ENCODE peak calls at places on chromosomes 4 and X, in nine cellular contexts. A is neural crest cell, D is ovary, J is Calu3, T is kidney, R is body of pancreas, H is HCT116, W is Peyer's patch, L is progenitor cell of endocrine pancreas. S is an unnamed sample.

GRCh38 chr4:163166041-163166579 is 580 bp downstream of the NAF1 start:
- DNase-seq in R (peak), T (peak), W (peak), L (peak), A (peak), J (peak), D (peak), H (no peak), S (peak)

GRCh38 chr4:38605181-38605764 is 58.7 kb upstream of the KLF3 start:
- DNase-seq in H (no peak), D (no peak), R (no peak), A (no peak), J (no peak), L (no peak), T (no peak), W (no peak), S (no peak)

GRCh38 chr4:152935661-152936445 is at the start of gene FHDC1:
- DNase-seq in W (no peak), L (peak), R (peak), H (peak), J (peak), A (peak), D (no peak), T (peak), S (no peak)

GRCh38 chr4:38080061-38080531 is 119.9 kb downstream of the PTTG2 start:
- DNase-seq in R (no peak), D (no peak), H (no peak), T (no peak), L (no peak), A (no peak), W (no peak), J (no peak), S (no peak)

GRCh38 chr4:189305500-189305899 is 635.2 kb upstream of the FRG1 start:
- DNase-seq in D (no peak), H (no peak), W (no peak), A (no peak), T (no peak), L (no peak), J (no peak), R (no peak), S (no peak)

GRCh38 chr4:19735012-19735411 is 516.7 kb upstream of the SLIT2 start:
- DNase-seq in R (no peak), L (no peak), J (no peak), W (no peak), A (no peak), D (no peak), H (no peak), T (no peak), S (no peak)

GRCh38 chr4:108772402-108772801 is 9.5 kb upstream of the ETNPPL start:
- DNase-seq in J (no peak), D (no peak), L (no peak), W (no peak), T (no peak), R (no peak), A (no peak), H (no peak), S (no peak)

GRCh38 chr4:6343950-6344408 is 74.3 kb downstream of the WFS1 start:
- DNase-seq in J (peak), W (no peak), H (peak), T (peak), D (no peak), A (no peak), R (peak), L (no peak), S (no peak)

GRCh38 chrX:55143621-55144020 is 54.8 kb downstream of the PAGE2 start:
- DNase-seq in T (no peak), W (no peak), D (no peak), J (no peak), A (no peak), L (no peak), R (no peak), H (no peak), S (no peak)

GRCh38 chrX:153667281-153667831 is 6.3 kb downstream of the PNCK start:
- DNase-seq in J (no peak), H (no peak), L (no peak), D (no peak), R (no peak), A (no peak), W (no peak), T (peak), S (no peak)

GRCh38 chrX:40008841-40009461 is 88.8 kb downstream of the BCOR start:
- DNase-seq in L (no peak), D (no peak), W (no peak), J (no peak), A (no peak), T (peak), H (no peak), R (peak), S (no peak)

GRCh38 chrX:107711521-107712041 is 64.0 kb downstream of the TSC22D3 start:
- DNase-seq in W (no peak), R (no peak), A (no peak), T (no peak), L (no peak), J (no peak), H (no peak), D (no peak), S (peak)

GRCh38 chr4:54192811-54193210 is 36.3 kb upstream of the PDGFRA start:
- DNase-seq in T (no peak), W (no peak), L (no peak), R (no peak), D (no peak), J (no peak), A (no peak), H (no peak), S (no peak)

GRCh38 chr4:26496207-26496783 is 6.0 kb upstream of the CCKAR start:
- DNase-seq in T (no peak), A (no peak), L (no peak), D (no peak), H (no peak), R (peak), J (no peak), W (no peak), S (no peak)

GRCh38 chr4:2685541-2685940 is 70.6 kb downstream of the TNIP2 start:
- DNase-seq in W (no peak), J (no peak), D (no peak), H (no peak), T (no peak), A (no peak), L (no peak), R (no peak), S (no peak)

GRCh38 chrX:70434914-70435586 is 9.6 kb upstream of the DLG3 start:
- DNase-seq in J (no peak), A (no peak), T (no peak), H (no peak), R (no peak), D (peak), L (no peak), W (peak), S (no peak)

GRCh38 chrX:9596837-9597236 is 132.0 kb downstream of the TBL1X start:
- DNase-seq in W (no peak), J (no peak), D (no peak), L (no peak), T (no peak), H (no peak), A (no peak), R (no peak), S (no peak)

GRCh38 chrX:37746951-37747350 is 32.9 kb upstream of the CYBB start:
- DNase-seq in A (no peak), W (no peak), H (no peak), T (no peak), R (no peak), J (no peak), L (no peak), D (no peak), S (no peak)

GRCh38 chr4:7140062-7140691 is 52.2 kb upstream of the SORCS2 start:
- DNase-seq in T (no peak), H (no peak), L (no peak), W (no peak), A (no peak), J (no peak), R (no peak), D (no peak), S (no peak)

GRCh38 chr4:100795581-100795980 is 277.8 kb upstream of the EMCN start:
- DNase-seq in W (no peak), A (no peak), L (no peak), T (no peak), D (no peak), R (no peak), H (no peak), J (no peak), S (no peak)

GRCh38 chr4:176034498-176034897 is 31.1 kb upstream of the WDR17 start:
- DNase-seq in R (no peak), A (peak), J (peak), W (no peak), T (no peak), L (no peak), D (no peak), H (peak), S (no peak)

GRCh38 chrX:37361596-37361995 is 12.4 kb downstream of the PRRG1 start:
- DNase-seq in A (no peak), L (no peak), W (no peak), T (no peak), J (no peak), D (no peak), H (no peak), R (no peak), S (no peak)

GRCh38 chr4:154030747-154031146 is 241.9 kb upstream of the SFRP2 start:
- DNase-seq in T (no peak), R (no peak), D (no peak), W (no peak), A (no peak), J (no peak), H (no peak), L (no peak), S (no peak)

GRCh38 chr4:188484256-188484655 is 345.0 kb downstream of the TRIML1 start:
- DNase-seq in A (no peak), L (no peak), J (no peak), T (no peak), D (no peak), R (no peak), H (no peak), W (no peak), S (no peak)

GRCh38 chr4:100106982-100107381 is 83.3 kb downstream of the DDIT4L start:
- DNase-seq in W (peak), R (no peak), T (no peak), H (no peak), D (no peak), A (no peak), J (no peak), L (no peak), S (no peak)

GRCh38 chr4:2428496-2429213 is 9.9 kb downstream of the CFAP99 start:
- DNase-seq in T (peak), H (no peak), L (no peak), A (no peak), R (no peak), W (no peak), J (no peak), D (no peak), S (no peak)

GRCh38 chr4:39825741-39826231 is 127.8 kb downstream of the UBE2K start:
- DNase-seq in A (no peak), L (no peak), R (no peak), H (no peak), T (no peak), J (no peak), D (no peak), W (no peak), S (no peak)

GRCh38 chr4:16843831-16844508 is 54.5 kb downstream of the LDB2 start:
- DNase-seq in L (no peak), J (no peak), H (no peak), R (no peak), D (no peak), W (no peak), T (no peak), A (no peak), S (no peak)

GRCh38 chr4:38195911-38196310 is 235.7 kb downstream of the PTTG2 start:
- DNase-seq in A (no peak), R (no peak), J (no peak), T (no peak), L (no peak), D (no peak), H (no peak), W (no peak), S (no peak)

GRCh38 chr4:22692736-22693135 is at the start of gene GBA3:
- DNase-seq in T (no peak), J (no peak), H (no peak), A (no peak), W (no peak), L (no peak), R (no peak), D (no peak), S (no peak)

GRCh38 chrX:105191878-105192277 is 28.6 kb downstream of the TEX13A start:
- DNase-seq in H (no peak), R (peak), J (peak), A (no peak), T (no peak), D (no peak), W (no peak), L (no peak), S (no peak)

GRCh38 chr4:37793562-37793961 is 32.9 kb upstream of the PGM2 start:
- DNase-seq in A (no peak), R (no peak), T (no peak), L (no peak), H (no peak), J (peak), D (no peak), W (no peak), S (no peak)

GRCh38 chr4:182754895-182755294 is 162.3 kb downstream of the DCTD start:
- DNase-seq in L (no peak), D (no peak), A (no peak), W (no peak), R (no peak), H (no peak), J (no peak), T (no peak), S (no peak)

GRCh38 chrX:31266172-31267076 is 194.6 kb upstream of the FTHL17 start:
- DNase-seq in A (peak), D (peak), T (peak), R (peak), H (no peak), J (peak), L (peak), W (peak), S (no peak)

GRCh38 chrX:53481093-53481492 is 46.9 kb upstream of the HSD17B10 start:
- DNase-seq in T (no peak), A (no peak), H (no peak), D (no peak), L (no peak), W (no peak), J (peak), R (peak), S (no peak)

GRCh38 chr4:3786196-3786869 is 20.1 kb downstream of the ADRA2C start:
- DNase-seq in L (no peak), A (no peak), T (peak), W (no peak), D (no peak), J (peak), R (peak), H (no peak), S (no peak)

GRCh38 chr4:34733185-34733916 is 1511.0 kb downstream of the ARAP2 start:
- DNase-seq in R (no peak), T (no peak), J (no peak), W (no peak), H (no peak), D (no peak), L (no peak), A (no peak), S (no peak)

GRCh38 chrX:82384401-82384800 is 1123.7 kb upstream of the POU3F4 start:
- DNase-seq in A (no peak), T (no peak), H (no peak), W (no peak), L (no peak), D (no peak), R (peak), J (no peak), S (no peak)

GRCh38 chr4:6763330-6763851 is 19.1 kb upstream of the KIAA0232 start:
- DNase-seq in R (no peak), W (no peak), J (no peak), H (no peak), L (no peak), T (peak), D (no peak), A (no peak), S (no peak)

DNA sequence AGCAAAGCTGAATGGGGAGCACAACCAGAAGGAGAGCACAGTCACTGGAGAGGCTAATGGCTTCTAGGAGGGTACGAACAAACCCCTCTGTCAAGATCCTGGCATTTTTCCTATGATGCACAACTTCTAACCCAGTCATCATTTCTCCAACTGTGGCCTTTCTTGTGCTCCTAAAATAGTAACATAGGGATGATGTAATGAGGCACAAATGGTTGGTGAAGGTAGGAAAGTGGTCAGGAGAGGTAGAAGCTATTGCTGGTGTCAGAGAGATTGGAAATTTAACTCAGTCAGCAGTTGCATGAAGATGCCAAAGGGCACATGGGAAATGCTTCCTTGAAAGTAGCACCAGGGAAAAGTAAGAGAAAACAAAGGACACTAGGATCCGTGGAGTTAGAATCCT is 52.7 kb downstream of the SLC10A7 start:
- DNase-seq in W (no peak), J (no peak), T (no peak), R (no peak), D (no peak), L (no peak), A (no peak), H (no peak), S (no peak)
- TF ChIP-seq CTCF in W (no peak), J (no peak), T (no peak), R (no peak), D (no peak), L (no peak), A (no peak), H (no peak), S (no peak)

DNA sequence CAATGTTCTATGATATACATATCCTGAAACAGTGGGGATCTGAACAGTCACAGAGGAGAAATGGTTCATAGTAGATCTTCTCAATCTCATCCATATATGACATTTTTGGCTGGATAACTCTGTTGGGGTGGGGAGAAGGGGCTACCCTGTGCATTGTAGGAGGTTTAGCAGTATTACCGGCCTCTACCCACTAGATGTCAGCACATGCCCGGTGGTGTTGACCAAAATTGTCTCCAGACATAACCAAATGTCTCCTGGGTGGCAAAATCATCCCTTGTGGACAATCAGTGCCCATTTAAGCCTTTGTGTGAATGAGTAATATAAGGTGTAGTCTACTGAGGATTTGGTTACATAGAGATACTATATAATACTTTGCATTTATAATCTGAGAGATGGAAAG is 89.9 kb downstream of the PLS3 start:
- DNase-seq in D (no peak), L (peak), A (peak), T (no peak), J (peak), R (peak), H (peak), W (no peak), S (no peak)
- TF ChIP-seq CTCF in D (peak), L (peak), A (peak), T (peak), J (peak), R (peak), H (no peak), W (no peak), S (peak)

DNA sequence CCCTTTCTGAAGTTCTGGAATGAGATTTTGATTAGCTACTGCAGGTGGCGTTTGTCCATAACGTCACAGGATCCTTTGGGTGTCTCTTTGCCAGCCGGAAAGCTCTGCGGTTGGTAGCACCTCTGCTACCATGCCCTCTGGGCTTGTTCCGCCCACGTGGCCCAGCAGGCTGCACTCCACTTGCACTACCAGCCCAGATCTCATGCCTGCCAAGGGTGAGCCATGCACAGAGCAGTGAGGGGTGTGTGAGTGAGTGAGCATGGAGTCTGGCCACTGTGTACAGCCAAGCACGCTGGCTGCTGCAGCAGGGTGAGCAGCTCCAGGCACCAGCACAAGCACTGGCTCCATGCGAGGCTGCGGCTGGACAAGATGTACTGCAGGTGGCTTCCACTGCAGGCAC is 6.6 kb upstream of the HNRNPD start:
- DNase-seq in J (peak), T (peak), A (no peak), L (no peak), R (no peak), D (no peak), H (peak), W (no peak), S (no peak)
- TF ChIP-seq CTCF in J (no peak), T (no peak), A (no peak), L (no peak), R (no peak), D (no peak), H (no peak), W (no peak), S (no peak)

GRCh38 chr4:24730256-24731001 is 64.9 kb upstream of the SOD3 start:
- DNase-seq in D (no peak), R (peak), J (no peak), W (no peak), T (no peak), A (no peak), H (no peak), L (no peak), S (no peak)
- TF ChIP-seq CTCF in D (no peak), R (no peak), J (no peak), W (no peak), T (no peak), A (no peak), H (no peak), L (no peak), S (no peak)

GRCh38 chr4:138797646-138798045 is 217.9 kb upstream of the NOCT start:
- DNase-seq in A (no peak), R (no peak), H (no peak), T (no peak), L (no peak), W (no peak), D (no peak), J (no peak), S (no peak)

GRCh38 chr4:138798404-138798803 is 217.2 kb upstream of the NOCT start:
- DNase-seq in A (no peak), W (no peak), D (no peak), L (no peak), J (no peak), H (no peak), T (no peak), R (no peak), S (no peak)

GRCh38 chr4:138804705-138805104 is 210.9 kb upstream of the NOCT start:
- DNase-seq in H (no peak), T (no peak), J (no peak), R (no peak), A (no peak), L (no peak), D (no peak), W (no peak), S (no peak)

GRCh38 chr4:138796761-138797160 is 218.8 kb upstream of the NOCT start:
- DNase-seq in A (no peak), H (no peak), D (no peak), L (no peak), R (no peak), J (no peak), W (no peak), T (no peak), S (no peak)

GRCh38 chr4:138802499-138802898 is 213.1 kb upstream of the NOCT start:
- DNase-seq in T (no peak), W (no peak), A (no peak), H (no peak), D (no peak), J (no peak), R (no peak), L (no peak), S (no peak)
- TF ChIP-seq CTCF in T (no peak), W (no peak), A (no peak), H (no peak), D (no peak), J (no peak), R (no peak), L (no peak), S (no peak)

GRCh38 chr4:8525383-8526120 is 54.6 kb upstream of the GPR78 start:
- DNase-seq in A (no peak), T (peak), R (no peak), D (peak), L (no peak), J (no peak), W (no peak), H (no peak), S (no peak)
- TF ChIP-seq CTCF in A (no peak), T (no peak), R (no peak), D (no peak), L (no peak), J (no peak), W (no peak), H (no peak), S (no peak)

S was measured in CD4-positive, alpha-beta T cell.